ENCODE peak calls at places on chromosomes 7 and 10, in nine cellular contexts. G is thoracic aorta; B is stimulated activated CD4-positive, alpha-beta T cell treated with anti-CD3 and anti-CD28 coated beads, Interleukin-2, amount 100 ng/mL, for 4 hours; X is astrocyte of the cerebellum; P is right lobe of liver; F is activated T-helper 1 cell treated with anti-CD3 and anti-CD28 coated beads, Interleukin-12 subunit alpha, Interleukin-12 subunit beta, Interleukin-2, Interleukin-4 antibody, amounts not matched to agents 30 ng/mL and 10 ng/mL and 1 ng/mL, durations not matched to agents 14 hours and 24 hours and 36 hours; A is amniotic epithelial cell; S is HEK293T; Y is AML-193. H is an unnamed sample.

GRCh38 chr7:76318488-76319353 is 16.2 kb downstream of the HSPB1 start:
- DNase-seq in G (no peak), B (peak; percentile 37), X (peak; percentile 65), P (peak; percentile 83), F (peak; percentile 64), A (peak; percentile 83), S (peak; percentile 70), Y (peak; percentile 83), H (peak; percentile 68)

GRCh38 chr7:2709553-2710165 is 21.7 kb downstream of the AMZ1 start:
- DNase-seq in G (no peak), B (peak; percentile 53), X (no peak), P (peak; percentile 79), F (peak; percentile 74), A (peak; percentile 31), S (peak; percentile 87), Y (peak; percentile 34), H (peak; percentile 77)

GRCh38 chr7:106947244-106947728 is 82.2 kb downstream of the PIK3CG start:
- DNase-seq in G (no peak), B (no peak), X (peak; percentile 65), P (no peak), F (peak; percentile 1), A (peak; percentile 81), S (peak; percentile 64), Y (peak; percentile 72), H (no peak)

GRCh38 chr10:43305881-43306280 is 39.0 kb upstream of the RASGEF1A start:
- DNase-seq in G (no peak), B (no peak), X (no peak), P (no peak), F (no peak), A (peak; percentile 27), S (no peak), Y (no peak), H (no peak)

GRCh38 chr10:35643151-35643975 is 1.3 kb upstream of the FZD8 start:
- DNase-seq in G (peak; percentile 27), B (no peak), X (peak; percentile 50), P (peak; percentile 81), F (no peak), A (peak; percentile 70), S (peak; percentile 30), Y (no peak), H (no peak)

GRCh38 chr7:102230593-102230992 is 56.1 kb upstream of the SH2B2 start:
- DNase-seq in G (no peak), B (no peak), X (no peak), P (no peak), F (no peak), A (peak; percentile 79), S (no peak), Y (no peak), H (no peak)

GRCh38 chr7:12690041-12690878 is 2.8 kb downstream of the ARL4A start:
- DNase-seq in G (no peak), B (no peak), X (no peak), P (no peak), F (no peak), A (no peak), S (no peak), Y (no peak), H (no peak)

GRCh38 chr10:49609283-49610014 is 661 bp upstream of the SLC18A3 start:
- DNase-seq in G (no peak), B (no peak), X (no peak), P (peak; percentile 40), F (no peak), A (no peak), S (no peak), Y (no peak), H (no peak)

GRCh38 chr7:111137296-111138195 is 46.6 kb downstream of the LRRN3 start:
- DNase-seq in G (no peak), B (no peak), X (no peak), P (no peak), F (peak; percentile 10), A (no peak), S (no peak), Y (no peak), H (peak; percentile 14)

GRCh38 chr7:41241641-41242040 is 461.2 kb downstream of the INHBA start:
- DNase-seq in G (no peak), B (no peak), X (no peak), P (no peak), F (no peak), A (no peak), S (no peak), Y (no peak), H (no peak)

GRCh38 chr10:102281103-102281502 is 35.8 kb downstream of the GBF1 start:
- DNase-seq in G (no peak), B (no peak), X (no peak), P (no peak), F (no peak), A (peak; percentile 27), S (no peak), Y (no peak), H (no peak)

GRCh38 chr10:87860156-87860795 is 3.1 kb downstream of the KLLN start:
- DNase-seq in G (no peak), B (peak; percentile 23), X (peak; percentile 44), P (no peak), F (no peak), A (peak; percentile 69), S (peak; percentile 42), Y (peak; percentile 89), H (no peak)

GRCh38 chr7:128459394-128459878 is 3.8 kb downstream of the HILPDA start:
- DNase-seq in G (peak; percentile 33), B (peak; percentile 55), X (peak; percentile 55), P (no peak), F (peak; percentile 61), A (peak; percentile 69), S (peak; percentile 60), Y (peak; percentile 84), H (peak; percentile 66)

GRCh38 chr10:78443900-78444571 is 410.4 kb downstream of the RPS24 start:
- DNase-seq in G (no peak), B (no peak), X (no peak), P (no peak), F (no peak), A (no peak), S (no peak), Y (no peak), H (no peak)

GRCh38 chr10:126216221-126216701 is 172.0 kb downstream of the ADAM12 start:
- DNase-seq in G (no peak), B (no peak), X (no peak), P (no peak), F (no peak), A (peak; percentile 84), S (peak; percentile 69), Y (no peak), H (no peak)

GRCh38 chr10:12381536-12382156 is 32.3 kb downstream of the CAMK1D start:
- DNase-seq in G (no peak), B (no peak), X (no peak), P (no peak), F (no peak), A (no peak), S (no peak), Y (no peak), H (no peak)

GRCh38 chr10:49289480-49289879 is 9.5 kb upstream of the C10orf71 start:
- DNase-seq in G (no peak), B (no peak), X (no peak), P (peak; percentile 27), F (no peak), A (no peak), S (no peak), Y (no peak), H (no peak)

GRCh38 chr7:123538189-123538714 is 3.9 kb upstream of the IQUB start:
- DNase-seq in G (no peak), B (no peak), X (peak; percentile 15), P (no peak), F (no peak), A (peak; percentile 96), S (no peak), Y (no peak), H (no peak)

H was measured in activated T-helper 2 cell treated with anti-CD3 and anti-CD28 coated beads, Interferon-gamma antibody, Interleukin-2, Interleukin-4, amounts not matched to agents 10 μg/mL and 5 μg/mL and 100 μg/mL, durations not matched to agents 14 hours and 24 hours and 36 hours.